ENCODE peak calls at places on chromosomes 4 and X, in five cellular contexts. T is AG10803, L is lower leg skin, G is fibroblast of mammary gland, X is AG09319. Z is an unnamed sample.
A peak's percentile ranks its signal among the peaks of the same experiment; 100 is the strongest.

GRCh38 chr4:113810906-113811305 is 49.4 kb upstream of the CAMK2D start:
- DNase-seq in T (peak; percentile 84), L (no peak), G (peak; percentile 80), X (no peak), Z (no peak)

GRCh38 chrX:107483976-107484726 is 34.7 kb downstream of the FRMPD3 start:
- DNase-seq in T (peak; percentile 20), L (peak; percentile 76), G (peak; percentile 58), X (no peak), Z (no peak)

GRCh38 chr4:83025563-83025962 is 9.4 kb upstream of the COPS4 start:
- DNase-seq in T (no peak), L (no peak), G (no peak), X (no peak), Z (no peak)

GRCh38 chrX:72003811-72004750 is 93.4 kb downstream of the NHSL2 start:
- DNase-seq in T (peak; percentile 72), L (peak; percentile 83), G (peak; percentile 74), X (peak; percentile 53), Z (no peak)

GRCh38 chrX:150306002-150306401 is 57.1 kb upstream of the MAMLD1 start:
- DNase-seq in T (no peak), L (no peak), G (no peak), X (no peak), Z (no peak)

GRCh38 chrX:56248492-56248891 is 16.3 kb downstream of the KLF8 start:
- DNase-seq in T (peak; percentile 34), L (no peak), G (peak; percentile 54), X (peak; percentile 7), Z (no peak)

GRCh38 chr4:149708513-149709175 is 107.0 kb downstream of the IQCM start:
- DNase-seq in T (peak; percentile 32), L (no peak), G (peak; percentile 48), X (no peak), Z (no peak)

GRCh38 chr4:157045507-157046127 is 30.3 kb upstream of the GLRB start:
- DNase-seq in T (peak; percentile 75), L (no peak), G (peak; percentile 81), X (peak; percentile 40), Z (peak; percentile 61)

GRCh38 chr4:35063171-35063570 is 1181.1 kb downstream of the ARAP2 start:
- DNase-seq in T (no peak), L (no peak), G (no peak), X (no peak), Z (no peak)

GRCh38 chrX:154334496-154334895 is 38.9 kb downstream of the TKTL1 start:
- DNase-seq in T (no peak), L (no peak), G (no peak), X (no peak), Z (no peak)

GRCh38 chr4:101563126-101563525 is 215.8 kb upstream of the PPP3CA start:
- DNase-seq in T (no peak), L (no peak), G (no peak), X (no peak), Z (no peak)

GRCh38 chrX:11759461-11760311 is 1.6 kb downstream of the MSL3 start:
- DNase-seq in T (peak; percentile 92), L (peak; percentile 93), G (peak; percentile 92), X (peak; percentile 70), Z (peak; percentile 76)

DNA sequence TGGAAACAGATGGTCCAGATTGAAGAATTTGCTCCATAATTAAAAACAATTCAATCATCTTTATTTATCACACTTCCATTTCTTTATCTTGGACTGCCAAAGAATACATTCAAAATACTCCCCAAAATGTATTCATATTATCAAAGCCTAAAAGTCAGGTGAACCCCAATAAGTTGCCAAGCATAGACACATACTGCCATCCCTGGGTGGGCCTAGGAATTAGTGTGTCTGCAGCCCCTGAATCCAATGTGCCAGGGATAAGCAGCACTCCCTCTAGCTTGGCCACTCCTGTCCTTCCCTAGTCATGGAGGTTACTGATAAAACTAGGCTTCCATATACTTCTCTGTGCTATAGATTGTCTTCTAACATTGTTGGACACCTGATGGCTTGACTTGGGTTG is 199.9 kb downstream of the TENM3 start:
- DNase-seq in T (no peak), L (no peak), G (no peak), X (no peak), Z (no peak)
- TF ChIP-seq CTCF in T (no peak), L (no peak), G (peak; percentile 4), X (no peak), Z (no peak)

GRCh38 chr4:94451669-94452475 is at the start of gene PDLIM5:
- DNase-seq in T (peak; percentile 83), L (peak; percentile 97), G (peak; percentile 81), X (peak; percentile 73), Z (peak; percentile 43)
- TF ChIP-seq CTCF in T (no peak), L (no peak), G (no peak), X (no peak), Z (no peak)

GRCh38 chrX:110420771-110421498 is 62.3 kb downstream of the RTL9 start:
- DNase-seq in T (no peak), L (no peak), G (peak; percentile 31), X (no peak), Z (no peak)
- TF ChIP-seq CTCF in T (peak; percentile 40), L (no peak), G (peak; percentile 31), X (peak; percentile 16), Z (peak; percentile 35)

DNA sequence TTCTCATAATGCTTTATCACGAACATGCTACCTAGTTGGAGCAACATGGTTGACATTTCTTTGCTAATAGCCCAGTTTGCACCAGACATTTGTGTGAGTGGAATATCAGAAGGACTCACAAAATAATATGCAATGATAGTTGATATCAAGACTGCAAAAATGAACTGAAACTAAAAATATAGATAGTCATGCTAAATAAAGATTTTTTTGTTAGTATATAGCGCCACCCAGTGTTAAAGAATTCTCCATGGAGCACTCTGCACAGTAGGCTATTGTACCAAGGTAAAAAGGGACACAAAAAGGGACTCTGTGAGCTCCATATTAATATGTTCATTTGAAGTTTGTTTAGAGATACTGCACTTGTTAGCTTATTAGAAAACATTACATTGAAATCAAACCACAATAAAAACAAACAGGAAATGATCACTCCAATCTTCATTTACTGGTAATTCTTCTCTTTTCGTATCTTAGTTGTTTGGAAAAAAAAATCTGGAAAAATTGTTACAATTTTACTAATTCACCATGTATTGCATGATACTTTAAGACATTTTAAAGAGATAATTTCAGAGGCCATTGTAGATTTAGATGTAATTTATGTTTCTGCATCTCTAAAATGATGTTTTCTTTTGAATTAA is 1509.6 kb downstream of the ADGRL3 start:
- DNase-seq in T (no peak), L (no peak), G (peak; percentile 5), X (no peak), Z (no peak)
- TF ChIP-seq CTCF in T (no peak), L (no peak), G (peak; percentile 38), X (no peak), Z (no peak)

GRCh38 chr4:78669453-78669852 is 106.7 kb upstream of the BMP2K start:
- DNase-seq in T (no peak), L (no peak), G (no peak), X (no peak), Z (no peak)
- TF ChIP-seq CTCF in T (no peak), L (no peak), G (peak; percentile 15), X (no peak), Z (no peak)

GRCh38 chr4:139643042-139643895 is 22.4 kb upstream of the MGST2 start:
- DNase-seq in T (no peak), L (no peak), G (no peak), X (no peak), Z (no peak)

GRCh38 chr4:139645458-139645857 is 20.2 kb upstream of the MGST2 start:
- DNase-seq in T (no peak), L (no peak), G (no peak), X (no peak), Z (no peak)

GRCh38 chr4:139651282-139652194 is 14.1 kb upstream of the MGST2 start:
- DNase-seq in T (peak; percentile 81), L (peak; percentile 95), G (peak; percentile 82), X (peak; percentile 53), Z (peak; percentile 77)

GRCh38 chr4:139647184-139647583 is 18.4 kb upstream of the MGST2 start:
- DNase-seq in T (no peak), L (no peak), G (no peak), X (no peak), Z (no peak)

DNA sequence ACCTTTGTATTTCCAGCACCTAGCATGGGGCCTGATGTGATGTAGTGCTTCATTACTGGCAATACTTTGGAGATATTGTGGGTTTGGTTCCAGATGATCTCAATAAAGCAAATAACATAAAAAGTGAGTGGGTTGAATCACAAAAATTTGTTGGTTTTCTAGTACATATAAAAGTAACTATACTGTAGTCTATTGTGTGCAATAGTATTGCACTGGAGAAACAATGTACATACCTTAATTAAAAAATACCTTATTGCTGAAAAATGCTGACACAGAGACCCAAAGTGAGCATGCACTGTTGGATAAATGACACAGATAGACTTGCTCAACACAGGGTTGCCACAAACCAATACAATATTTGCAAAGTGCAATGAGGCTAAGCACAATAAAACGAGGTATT is 17.7 kb upstream of the MGST2 start:
- DNase-seq in T (no peak), L (no peak), G (no peak), X (no peak), Z (no peak)
- TF ChIP-seq CTCF in T (no peak), L (no peak), G (no peak), X (no peak), Z (no peak)